ENCODE peak calls at places on chromosomes 1 and 21, in four cellular contexts. V is amniotic epithelial cell, R is Ammon's horn, I is cardiac muscle cell. L is an unnamed sample.

GRCh38 chr1:67723620-67724019 is 38.6 kb downstream of the GADD45A start:
- DNase-seq in V (peak; percentile 78), R (no peak), I (no peak), L (no peak)

GRCh38 chr1:93061895-93062792 is 16.9 kb upstream of the MTF2 start:
- DNase-seq in V (peak; percentile 48), R (peak; percentile 28), I (peak; percentile 47), L (peak; percentile 14)

GRCh38 chr1:92482665-92483441 is 3.9 kb downstream of the GFI1 start:
- DNase-seq in V (no peak), R (no peak), I (peak; percentile 15), L (no peak)

GRCh38 chr1:154221815-154222081 is 993 bp downstream of the UBAP2L start:
- DNase-seq in V (peak; percentile 49), R (peak; percentile 3), I (peak; percentile 17), L (no peak)

GRCh38 chr1:54804471-54805132 is 3.5 kb upstream of the TTC22 start:
- DNase-seq in V (peak; percentile 11), R (no peak), I (no peak), L (no peak)

GRCh38 chr1:3811595-3811911 is 15.3 kb upstream of the LRRC47 start:
- DNase-seq in V (no peak), R (no peak), I (no peak), L (no peak)

GRCh38 chr1:61293986-61294504 is 211.7 kb downstream of the NFIA start:
- DNase-seq in V (no peak), R (no peak), I (no peak), L (no peak)

GRCh38 chr1:72202761-72203160 is 79.6 kb downstream of the NEGR1 start:
- DNase-seq in V (peak; percentile 1), R (no peak), I (no peak), L (no peak)

GRCh38 chr21:46661211-46661625 is 25.7 kb downstream of the PRMT2 start:
- DNase-seq in V (peak; percentile 81), R (peak; percentile 69), I (peak; percentile 84), L (peak; percentile 77)

GRCh38 chr21:25903599-25903998 is 168.8 kb downstream of the GABPA start:
- DNase-seq in V (no peak), R (no peak), I (no peak), L (no peak)

GRCh38 chr1:154926201-154926600 is 10.3 kb downstream of the PMVK start:
- DNase-seq in V (no peak), R (no peak), I (no peak), L (no peak)

GRCh38 chr1:178739285-178740045 is 14.4 kb downstream of the RALGPS2 start:
- DNase-seq in V (peak; percentile 61), R (no peak), I (no peak), L (no peak)

GRCh38 chr1:203686091-203686632 is 59.5 kb downstream of the ATP2B4 start:
- DNase-seq in V (no peak), R (no peak), I (no peak), L (no peak)

L was measured in midbrain.